ENCODE peak calls at places on chromosomes 7 and 10, in four cellular contexts. One of them, this sample, is unnamed.

GRCh38 chr10:102735065-102735562 is 8.6 kb upstream of the WBP1L start:
- DNase-seq in A549: peak
- DNase-seq in H1: no peak
- DNase-seq in K562: peak
- DNase-seq in this sample: no peak

GRCh38 chr7:128352138-128352537 is 8.4 kb upstream of the RBM28 start:
- DNase-seq in A549: peak
- DNase-seq in H1: peak
- DNase-seq in K562: no peak
- DNase-seq in this sample: peak

GRCh38 chr10:10017716-10018115 is 1000.0 kb upstream of the CELF2 start:
- DNase-seq in A549: no peak
- DNase-seq in H1: no peak
- DNase-seq in K562: no peak
- DNase-seq in this sample: no peak

GRCh38 chr10:109889867-109890266 is 33.4 kb downstream of the XPNPEP1 start:
- DNase-seq in A549: no peak
- DNase-seq in H1: no peak
- DNase-seq in K562: peak
- DNase-seq in this sample: no peak

GRCh38 chr7:21580073-21580521 is 37.3 kb downstream of the DNAH11 start:
- DNase-seq in A549: peak
- DNase-seq in H1: no peak
- DNase-seq in K562: no peak
- DNase-seq in this sample: no peak

GRCh38 chr10:46530249-46531186 is 25.9 kb downstream of the GPRIN2 start:
- DNase-seq in A549: peak
- DNase-seq in H1: no peak
- DNase-seq in K562: no peak
- DNase-seq in this sample: peak

GRCh38 chr7:34158311-34158710 is 253.0 kb downstream of the BMPER start:
- DNase-seq in A549: no peak
- DNase-seq in H1: no peak
- DNase-seq in K562: no peak
- DNase-seq in this sample: no peak

GRCh38 chr7:148927141-148927540 is 43.0 kb upstream of the EZH2 start:
- DNase-seq in A549: no peak
- DNase-seq in H1: no peak
- DNase-seq in K562: no peak
- DNase-seq in this sample: no peak

GRCh38 chr7:151076863-151077704 is 3.5 kb downstream of the FASTK start:
- DNase-seq in A549: peak
- DNase-seq in H1: no peak
- DNase-seq in K562: no peak
- DNase-seq in this sample: no peak

GRCh38 chr10:37992083-37992482 is 15.6 kb upstream of the ZNF25 start:
- DNase-seq in A549: no peak
- DNase-seq in H1: no peak
- DNase-seq in K562: peak
- DNase-seq in this sample: no peak

GRCh38 chr7:151632750-151633515 is 113.2 kb upstream of the RHEB start:
- DNase-seq in A549: no peak
- DNase-seq in H1: no peak
- DNase-seq in K562: no peak
- DNase-seq in this sample: no peak

GRCh38 chr10:49296382-49296781 is 2.6 kb upstream of the C10orf71 start:
- DNase-seq in A549: no peak
- DNase-seq in H1: no peak
- DNase-seq in K562: no peak
- DNase-seq in this sample: no peak

GRCh38 chr10:124281666-124282065 is 137.1 kb downstream of the OAT start:
- DNase-seq in A549: no peak
- DNase-seq in H1: no peak
- DNase-seq in K562: no peak
- DNase-seq in this sample: no peak
- TF ChIP-seq RNF2 in A549: no peak
- TF ChIP-seq RNF2 in H1: no peak
- TF ChIP-seq RNF2 in K562: no peak
- TF ChIP-seq RNF2 in this sample: no peak

DNA sequence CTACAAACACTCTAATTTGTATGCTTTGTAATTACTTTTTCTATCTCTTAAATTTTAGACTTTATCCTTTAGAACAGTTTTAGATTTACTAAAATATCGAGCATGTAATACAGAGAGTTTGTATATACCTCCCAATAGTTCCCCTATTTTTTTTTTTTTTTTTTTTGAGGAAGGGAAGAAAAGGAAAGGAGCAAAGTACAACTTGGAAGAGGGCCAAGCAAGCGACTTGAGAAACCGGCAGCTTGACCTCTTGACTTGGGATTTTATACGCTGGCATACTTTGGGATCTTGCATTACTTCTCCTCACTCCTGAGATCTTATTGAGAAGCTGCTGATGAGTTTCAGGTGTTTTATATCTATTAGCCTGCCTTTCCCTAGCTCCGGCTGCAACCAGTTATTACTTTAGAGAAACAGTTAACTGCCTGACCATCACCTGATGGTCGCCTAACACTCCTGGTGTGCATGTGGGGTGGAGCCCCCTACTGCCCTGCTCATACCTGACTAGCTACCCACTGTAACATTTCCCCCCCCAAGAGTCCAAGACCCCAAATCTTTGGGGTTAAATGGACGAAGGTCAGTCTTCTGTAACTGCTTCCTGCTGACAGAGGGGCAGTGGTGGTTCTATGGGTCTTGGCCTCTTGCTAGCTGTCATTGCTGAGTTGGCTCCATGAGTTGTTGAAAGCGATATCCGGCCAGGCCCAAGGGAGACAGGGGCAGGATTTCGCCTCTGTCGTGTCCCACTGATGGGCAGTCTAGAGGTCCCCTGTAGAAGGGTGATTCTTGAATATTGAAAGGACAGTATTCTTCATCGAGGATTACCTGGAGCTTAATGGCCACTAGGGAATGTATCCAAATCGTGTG is 28.5 kb downstream of the MKLN1 start:
- DNase-seq in A549: peak
- DNase-seq in H1: no peak
- DNase-seq in K562: no peak
- DNase-seq in this sample: no peak
- TF ChIP-seq RNF2 in A549: no peak
- TF ChIP-seq RNF2 in H1: no peak
- TF ChIP-seq RNF2 in K562: no peak
- TF ChIP-seq RNF2 in this sample: no peak

GRCh38 chr10:127694580-127695193 is 42.3 kb upstream of the FOXI2 start:
- DNase-seq in A549: peak
- DNase-seq in H1: peak
- DNase-seq in K562: peak
- DNase-seq in this sample: peak
- TF ChIP-seq RNF2 in A549: no peak
- TF ChIP-seq RNF2 in H1: no peak
- TF ChIP-seq RNF2 in K562: no peak
- TF ChIP-seq RNF2 in this sample: no peak

GRCh38 chr10:13221572-13221971 is 12.6 kb downstream of the UCMA start:
- DNase-seq in A549: no peak
- DNase-seq in H1: no peak
- DNase-seq in K562: no peak
- DNase-seq in this sample: no peak

GRCh38 chr10:13222566-13222965 is 11.6 kb downstream of the UCMA start:
- DNase-seq in A549: no peak
- DNase-seq in H1: no peak
- DNase-seq in K562: no peak
- DNase-seq in this sample: no peak

GRCh38 chr10:13218878-13219277 is 15.3 kb downstream of the UCMA start:
- DNase-seq in A549: no peak
- DNase-seq in H1: no peak
- DNase-seq in K562: no peak
- DNase-seq in this sample: no peak

GRCh38 chr10:13222151-13222550 is 12.0 kb downstream of the UCMA start:
- DNase-seq in A549: no peak
- DNase-seq in H1: no peak
- DNase-seq in K562: no peak
- DNase-seq in this sample: no peak

GRCh38 chr10:13219685-13220670 is 14.2 kb downstream of the UCMA start:
- DNase-seq in A549: peak
- DNase-seq in H1: peak
- DNase-seq in K562: peak
- DNase-seq in this sample: peak
- TF ChIP-seq RNF2 in A549: no peak
- TF ChIP-seq RNF2 in H1: no peak
- TF ChIP-seq RNF2 in K562: no peak
- TF ChIP-seq RNF2 in this sample: no peak

DNA sequence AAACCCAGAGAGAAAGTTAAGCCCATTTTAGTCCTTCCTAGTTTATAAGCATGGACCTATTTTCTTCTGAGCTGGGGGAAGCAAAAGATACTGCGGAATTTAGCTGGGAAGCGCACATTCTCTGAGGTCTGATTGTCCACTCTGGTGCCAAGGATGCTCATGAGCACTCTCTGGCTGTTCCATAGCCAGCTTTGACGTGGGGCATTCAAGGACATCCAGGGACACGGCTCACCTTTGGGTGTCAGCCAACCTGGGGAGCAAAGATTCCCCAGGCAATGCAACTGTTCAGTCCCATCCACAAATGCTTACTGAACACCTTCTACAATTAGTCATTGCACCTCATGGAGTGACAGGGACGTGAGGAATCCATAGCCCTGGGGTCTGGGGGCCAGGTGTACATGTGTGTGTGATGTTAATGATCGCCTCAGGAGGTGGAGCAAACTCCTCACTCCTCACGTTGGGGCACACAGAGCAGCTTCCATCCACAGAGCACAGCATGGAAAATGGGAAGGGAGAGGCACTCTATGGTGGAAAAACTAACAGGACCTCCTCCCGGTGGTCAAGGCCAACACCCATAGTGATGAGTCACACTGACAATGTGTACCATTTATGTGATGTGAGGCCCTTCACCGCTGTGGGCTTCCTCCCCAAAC is 67.5 kb upstream of the IGFBP3 start:
- DNase-seq in A549: no peak
- DNase-seq in H1: no peak
- DNase-seq in K562: no peak
- DNase-seq in this sample: peak
- TF ChIP-seq RNF2 in A549: no peak
- TF ChIP-seq RNF2 in H1: no peak
- TF ChIP-seq RNF2 in K562: no peak
- TF ChIP-seq RNF2 in this sample: no peak